ENCODE peak calls at places on chromosomes 16 and 17, in eight cellular contexts. X is type B pancreatic cell, U is mucosa of descending colon, O is NB4, G is left lung, D is OCI-LY7, C is tibial artery, F is nephron progenitor cell. R is an unnamed sample.
A peak's percentile ranks its signal among the peaks of the same experiment; 100 is the strongest.

GRCh38 chr17:58019039-58019438 is 12.0 kb upstream of the SRSF1 start:
- DNase-seq in U (no peak), D (no peak), O (no peak), X (no peak), G (no peak), C (no peak), F (no peak), R (no peak)

GRCh38 chr17:78899361-78900260 is 3.4 kb downstream of the CEP295NL start:
- DNase-seq in U (no peak), C (no peak), O (no peak), D (no peak), X (no peak), F (no peak), G (peak; percentile 82), R (no peak)

GRCh38 chr16:69935740-69936139 is 15.4 kb upstream of the CLEC18A start:
- DNase-seq in F (no peak), O (no peak), X (no peak), C (no peak), G (no peak), U (no peak), D (no peak), R (no peak)

GRCh38 chr16:52405441-52405840 is 141.5 kb downstream of the TOX3 start:
- DNase-seq in C (no peak), G (no peak), F (no peak), X (no peak), O (no peak), D (no peak), U (no peak), R (no peak)

GRCh38 chr17:55134486-55135157 is 130.1 kb upstream of the HLF start:
- DNase-seq in O (no peak), G (no peak), C (no peak), X (no peak), D (no peak), U (no peak), F (no peak), R (no peak)

GRCh38 chr17:20300399-20301037 is 166.8 kb downstream of the LGALS9B start:
- DNase-seq in O (no peak), U (no peak), F (no peak), C (no peak), X (no peak), D (no peak), G (no peak), R (no peak)

GRCh38 chr17:29291163-29291752 is 2.7 kb downstream of the NUFIP2 start:
- DNase-seq in U (peak; percentile 49), X (no peak), O (peak; percentile 88), D (peak; percentile 74), G (no peak), F (no peak), C (no peak), R (peak; percentile 27)

GRCh38 chr17:1577186-1577585 is 14.6 kb upstream of the PITPNA start:
- DNase-seq in D (no peak), O (peak; percentile 91), G (peak; percentile 97), C (peak; percentile 93), F (no peak), X (no peak), U (peak; percentile 59), R (no peak)

GRCh38 chr17:35372846-35373531 is 432 bp downstream of the SLFN11 start:
- DNase-seq in X (no peak), F (peak; percentile 18), C (peak; percentile 22), D (no peak), U (peak; percentile 24), O (peak; percentile 77), G (peak; percentile 84), R (no peak)

GRCh38 chr17:56029980-56030624 is 123.2 kb upstream of the ANKFN1 start:
- DNase-seq in D (no peak), X (no peak), O (no peak), C (no peak), F (no peak), G (no peak), U (peak; percentile 4), R (no peak)

GRCh38 chr17:82304826-82305726 is 12.3 kb downstream of the CD7 start:
- DNase-seq in D (no peak), F (no peak), C (no peak), X (no peak), G (peak; percentile 69), O (no peak), U (no peak), R (no peak)

GRCh38 chr17:61443475-61443882 is 8.7 kb upstream of the TBX4 start:
- DNase-seq in C (no peak), X (no peak), U (no peak), G (no peak), F (no peak), O (no peak), D (no peak), R (no peak)

GRCh38 chr16:17382949-17383348 is 87.8 kb downstream of the XYLT1 start:
- DNase-seq in C (no peak), U (no peak), F (no peak), X (no peak), G (no peak), O (no peak), D (no peak), R (no peak)

GRCh38 chr17:15048933-15049539 is 216.1 kb downstream of the PMP22 start:
- DNase-seq in G (no peak), U (no peak), C (no peak), F (no peak), O (no peak), D (no peak), X (no peak), R (no peak)

DNA sequence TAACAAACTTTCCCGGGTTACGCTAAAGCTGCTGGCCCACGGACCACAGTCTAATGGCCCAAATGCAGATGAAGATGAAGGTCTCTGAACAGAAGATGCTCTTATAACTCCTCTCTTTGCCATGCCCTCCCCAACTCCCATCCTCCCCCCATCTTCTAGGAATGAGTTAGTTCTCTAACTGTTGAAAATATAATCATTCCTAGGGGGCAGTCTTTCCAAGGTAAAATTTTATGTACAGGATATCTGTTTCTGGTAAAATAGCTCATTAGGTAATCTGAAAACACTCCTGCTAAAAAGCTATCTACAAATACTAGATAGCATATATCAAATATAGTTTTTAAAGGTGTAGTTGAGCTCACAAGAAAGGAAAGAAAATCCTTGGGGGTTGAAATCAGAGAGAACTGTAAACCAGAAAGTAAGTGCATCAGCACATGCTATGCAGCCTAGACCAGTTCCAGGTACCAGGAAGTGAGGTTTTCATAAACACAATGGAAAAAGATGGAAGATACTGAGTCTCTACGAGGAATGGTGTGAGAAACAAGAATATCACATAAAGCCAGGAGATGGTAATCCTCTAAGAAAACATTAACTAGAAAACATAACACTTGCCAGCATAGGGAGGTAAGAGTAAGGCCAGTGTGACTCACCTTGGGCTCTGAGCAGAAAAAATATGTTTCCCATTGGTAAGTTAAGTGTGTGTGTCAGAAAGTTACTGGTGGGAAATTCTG is 38.1 kb downstream of the CMC2 start:
- DNase-seq in D (no peak), C (no peak), G (no peak), U (no peak), O (no peak), X (no peak), F (no peak), R (no peak)
- TF ChIP-seq CTCF in D (peak; percentile 34), C (no peak), G (no peak), U (no peak), O (no peak), X (no peak), F (no peak), R (no peak)

GRCh38 chr16:88593489-88593888 is 23.3 kb downstream of the ZC3H18 start:
- DNase-seq in U (no peak), C (no peak), O (no peak), G (peak; percentile 28), F (no peak), X (no peak), D (no peak), R (no peak)
- TF ChIP-seq CTCF in U (no peak), C (no peak), O (no peak), G (no peak), F (no peak), X (no peak), D (no peak), R (no peak)

DNA sequence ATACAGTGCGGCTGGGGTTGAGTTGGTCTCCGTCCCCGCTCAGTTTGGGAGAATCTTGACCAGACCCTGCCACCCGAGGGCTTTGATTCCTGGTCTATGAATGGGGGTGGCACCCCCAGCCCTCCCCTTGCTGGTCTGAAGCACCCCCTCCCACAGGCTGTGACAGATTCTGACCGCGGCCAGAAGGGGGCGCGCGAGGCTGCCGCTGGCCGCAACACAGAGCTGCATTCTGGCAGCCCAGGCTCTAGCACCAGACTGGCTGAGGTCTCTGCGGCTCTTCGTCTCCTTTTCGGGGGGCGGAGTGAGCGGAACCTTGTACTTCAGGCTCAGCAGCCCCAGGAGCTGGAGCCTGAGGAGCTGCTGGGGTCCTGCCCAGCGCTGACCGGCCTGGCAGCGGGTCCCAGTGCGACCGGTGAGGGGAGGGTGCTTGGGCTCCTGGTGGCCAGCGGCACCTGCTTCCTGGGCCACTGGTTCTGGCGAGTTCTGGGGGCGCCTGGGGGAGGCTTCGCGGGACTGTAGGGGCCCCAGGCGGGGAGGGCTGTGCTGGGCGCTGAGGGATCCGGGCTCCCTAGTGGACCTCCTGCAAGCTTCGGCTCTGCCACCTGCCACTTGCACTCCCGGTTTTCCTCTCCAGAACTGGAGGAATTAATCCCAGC is 1011.6 kb downstream of the KCNJ18 start:
- DNase-seq in C (no peak), D (no peak), F (no peak), X (no peak), O (peak; percentile 62), U (no peak), G (no peak), R (no peak)
- TF ChIP-seq CTCF in C (no peak), D (no peak), F (no peak), X (no peak), O (peak; percentile 82), U (no peak), G (no peak), R (no peak)

GRCh38 chr16:56608043-56608875 is at the start of gene MT2A:
- DNase-seq in D (peak; percentile 90), O (peak; percentile 99), G (peak; percentile 99), X (peak; percentile 84), U (peak; percentile 97), F (peak; percentile 86), C (peak; percentile 97), R (peak; percentile 66)

GRCh38 chr16:56610017-56610608 is 1.7 kb downstream of the MT2A start:
- DNase-seq in C (peak; percentile 75), X (no peak), F (no peak), G (no peak), U (peak; percentile 56), O (peak; percentile 92), D (peak; percentile 32), R (no peak)

GRCh38 chr16:56607675-56608042 is 725 bp upstream of the MT2A start:
- DNase-seq in U (no peak), G (no peak), F (no peak), C (no peak), X (no peak), D (no peak), O (peak; percentile 46), R (no peak)

GRCh38 chr16:56609463-56609921 is 1.1 kb downstream of the MT2A start:
- DNase-seq in C (peak; percentile 82), O (peak; percentile 94), D (peak; percentile 80), U (peak; percentile 92), F (no peak), X (no peak), G (no peak), R (no peak)

DNA sequence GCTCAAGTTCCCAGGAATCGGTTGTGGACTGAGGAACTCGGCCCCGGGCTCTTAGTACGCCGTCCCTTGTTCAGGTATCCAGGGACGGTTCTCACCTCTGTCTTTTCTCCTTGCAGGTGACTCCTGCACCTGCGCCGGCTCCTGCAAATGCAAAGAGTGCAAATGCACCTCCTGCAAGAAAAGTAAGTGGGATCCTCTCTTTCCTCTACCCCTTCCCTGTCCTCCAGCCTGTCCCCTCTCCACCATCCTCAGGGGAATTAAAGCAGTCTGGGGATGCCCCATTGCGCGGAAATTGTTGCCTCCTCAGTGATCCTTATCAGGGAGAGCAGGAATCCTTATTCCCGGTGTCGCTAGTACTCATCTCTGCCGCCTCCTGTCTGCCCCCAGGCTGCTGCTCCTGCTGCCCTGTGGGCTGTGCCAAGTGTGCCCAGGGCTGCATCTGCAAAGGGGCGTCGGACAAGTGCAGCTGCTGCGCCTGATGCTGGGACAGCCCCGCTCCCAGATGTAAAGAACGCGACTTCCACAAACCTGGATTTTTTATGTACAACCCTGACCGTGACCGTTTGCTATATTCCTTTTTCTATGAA is 585 bp downstream of the MT2A start:
- DNase-seq in F (no peak), C (no peak), X (no peak), D (no peak), O (peak; percentile 38), U (peak; percentile 47), G (no peak), R (no peak)
- TF ChIP-seq CTCF in F (no peak), C (no peak), X (no peak), D (peak; percentile 20), O (no peak), U (no peak), G (no peak), R (no peak)

R was measured in endothelial cell.